ENCODE peak calls at places on chromosomes 1 and 21, in seven cellular contexts. B is neuronal stem cell, U is iPS DF 6.9, H is prostate gland, Y is uterus, V is OCI-LY7, T is Caco-2. D is an unnamed sample. For H3K4me1, the result is how much of the 10 kb centered on the place peaks cover.

GRCh38 chr1:181216571-181216994 is 128.1 kb downstream of the IER5 start:
- DNase-seq in T (peak), H (no peak), B (no peak), U (peak), V (no peak), Y (no peak), D (no peak)

GRCh38 chr1:246677842-246678241 is 46.4 kb upstream of the SCCPDH start:
- DNase-seq in T (peak), B (no peak), H (no peak), Y (no peak), U (no peak), V (no peak), D (no peak)

GRCh38 chr21:31656199-31657095 is 3.0 kb upstream of the SOD1 start:
- DNase-seq in T (no peak), U (no peak), V (no peak), H (no peak), B (no peak), Y (no peak), D (no peak)

GRCh38 chr1:26772687-26773086 is 15.1 kb upstream of the PIGV start:
- DNase-seq in B (no peak), V (no peak), T (no peak), U (no peak), Y (no peak), H (no peak), D (no peak)

GRCh38 chr1:111981871-111982270 is 7.6 kb downstream of the KCND3 start:
- DNase-seq in T (no peak), V (no peak), U (no peak), B (no peak), Y (no peak), H (no peak), D (no peak)

GRCh38 chr1:211606914-211607751 is 28.2 kb upstream of the SLC30A1 start:
- DNase-seq in U (no peak), B (no peak), V (peak), Y (no peak), H (no peak), T (no peak), D (no peak)

GRCh38 chr1:165443539-165444289 is 1.2 kb downstream of the RXRG start:
- DNase-seq in T (no peak), B (no peak), H (no peak), V (no peak), Y (no peak), U (no peak), D (no peak)

GRCh38 chr1:205172729-205173366 is 38.7 kb downstream of the DSTYK start:
- DNase-seq in B (no peak), H (no peak), V (no peak), U (no peak), Y (no peak), T (no peak), D (no peak)

GRCh38 chr1:181531951-181532640 is 48.8 kb downstream of the CACNA1E start:
- DNase-seq in V (no peak), Y (no peak), U (no peak), H (no peak), B (no peak), T (no peak), D (no peak)

GRCh38 chr1:161089251-161089924 is at the start of gene NECTIN4:
- DNase-seq in V (no peak), H (peak), U (no peak), T (peak), B (no peak), Y (no peak), D (no peak)

GRCh38 chr1:119865607-119866006 is 30.7 kb downstream of the ADAM30 start:
- DNase-seq in U (no peak), V (no peak), B (no peak), T (no peak), Y (no peak), H (no peak), D (no peak)

GRCh38 chr21:43778469-43779335 is 2.6 kb upstream of the CSTB start:
- DNase-seq in U (no peak), H (no peak), T (no peak), V (no peak), Y (no peak), B (no peak), D (no peak)

GRCh38 chr21:43775795-43776430 is at the start of gene CSTB:
- DNase-seq in Y (peak), T (peak), V (peak), H (peak), U (no peak), B (no peak), D (peak)

GRCh38 chr21:43775190-43775589 is 918 bp downstream of the CSTB start:
- DNase-seq in B (no peak), T (no peak), Y (no peak), U (no peak), H (no peak), V (no peak), D (no peak)

GRCh38 chr21:43779660-43780059 is 3.6 kb upstream of the CSTB start:
- DNase-seq in U (no peak), V (peak), Y (no peak), B (no peak), H (no peak), T (no peak), D (no peak)

GRCh38 chr21:43777953-43778352 is 1.8 kb upstream of the CSTB start:
- DNase-seq in V (no peak), H (no peak), U (no peak), B (no peak), Y (no peak), T (no peak), D (no peak)
- H3K4me1 ChIP-seq in V (under half), H (under half), U (under half), B (under half), Y (under half), T (under half), D (under half)

GRCh38 chr1:206715120-206715519 is 30.4 kb downstream of the MAPKAPK2 start:
- DNase-seq in B (no peak), Y (no peak), V (no peak), U (no peak), T (no peak), H (no peak), D (no peak)
- H3K4me1 ChIP-seq in B (under half), Y (under half), V (half or more), U (under half), T (under half), H (under half), D (under half)

GRCh38 chr1:66276229-66276628 is 257.7 kb upstream of the SGIP1 start:
- DNase-seq in V (no peak), Y (no peak), H (no peak), B (no peak), T (no peak), U (no peak), D (no peak)
- H3K4me1 ChIP-seq in V (half or more), Y (under half), H (under half), B (under half), T (under half), U (under half), D (under half)

GRCh38 chr1:107934573-107934972 is 30.4 kb downstream of the VAV3 start:
- DNase-seq in U (no peak), B (no peak), T (no peak), Y (no peak), H (no peak), V (peak), D (no peak)
- H3K4me1 ChIP-seq in U (under half), B (under half), T (under half), Y (under half), H (under half), V (under half), D (under half)

GRCh38 chr1:93692451-93692861 is 10.8 kb upstream of the BCAR3 start:
- DNase-seq in U (no peak), B (no peak), V (no peak), T (no peak), Y (no peak), H (no peak), D (peak)

GRCh38 chr1:93694833-93695232 is 13.2 kb upstream of the BCAR3 start:
- DNase-seq in H (no peak), U (no peak), Y (no peak), V (no peak), B (no peak), T (no peak), D (no peak)

GRCh38 chr1:93694039-93694438 is 12.4 kb upstream of the BCAR3 start:
- DNase-seq in T (no peak), H (no peak), U (no peak), V (no peak), Y (no peak), B (no peak), D (no peak)

GRCh38 chr1:93692001-93692400 is 10.4 kb upstream of the BCAR3 start:
- DNase-seq in V (peak), B (no peak), T (no peak), H (no peak), U (no peak), Y (no peak), D (no peak)

DNA sequence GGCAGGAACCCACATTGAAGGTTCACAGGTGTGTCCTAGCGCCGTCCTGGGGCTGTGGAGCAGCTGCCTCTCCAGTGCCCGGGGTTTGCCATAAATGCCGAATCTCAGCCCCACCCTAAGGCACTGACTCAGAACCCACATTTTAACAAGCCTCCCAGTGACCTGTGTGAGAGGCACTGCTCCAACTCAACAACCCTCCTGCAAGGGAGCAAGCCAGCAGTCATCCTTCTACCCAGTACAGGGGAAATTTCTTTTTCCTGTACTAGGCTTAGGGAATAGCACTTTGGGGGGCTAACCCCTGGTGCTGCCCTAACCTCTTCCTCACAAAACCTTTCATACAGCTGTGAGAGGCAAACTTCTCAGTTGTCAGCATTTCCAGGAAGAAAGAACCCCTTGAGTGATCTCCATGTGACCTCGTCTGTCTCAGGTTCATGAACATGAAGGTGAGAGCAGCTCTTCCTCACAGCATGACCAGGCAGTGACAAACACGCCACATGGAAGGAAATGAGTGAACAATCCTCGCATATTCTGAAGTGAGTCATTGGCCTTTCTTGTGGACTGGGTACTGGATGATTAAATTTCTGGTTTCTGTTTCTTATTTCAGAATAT is 11.4 kb upstream of the BCAR3 start:
- DNase-seq in V (peak), T (no peak), H (peak), B (no peak), Y (no peak), U (no peak), D (no peak)
- H3K4me1 ChIP-seq in V (half or more), T (under half), H (under half), B (under half), Y (under half), U (under half), D (under half)

GRCh38 chr1:208233978-208234377 is 10.2 kb downstream of the PLXNA2 start:
- DNase-seq in B (no peak), H (no peak), Y (no peak), T (no peak), V (no peak), U (no peak), D (no peak)

GRCh38 chr1:208235356-208235982 is 8.7 kb downstream of the PLXNA2 start:
- DNase-seq in B (no peak), H (no peak), U (no peak), V (no peak), T (no peak), Y (no peak), D (no peak)

GRCh38 chr1:208235983-208236761 is 8.0 kb downstream of the PLXNA2 start:
- DNase-seq in Y (peak), V (no peak), U (no peak), B (no peak), T (peak), H (no peak), D (no peak)

GRCh38 chr1:208233546-208233945 is 10.6 kb downstream of the PLXNA2 start:
- DNase-seq in H (peak), V (no peak), T (no peak), Y (no peak), U (no peak), B (no peak), D (no peak)

DNA sequence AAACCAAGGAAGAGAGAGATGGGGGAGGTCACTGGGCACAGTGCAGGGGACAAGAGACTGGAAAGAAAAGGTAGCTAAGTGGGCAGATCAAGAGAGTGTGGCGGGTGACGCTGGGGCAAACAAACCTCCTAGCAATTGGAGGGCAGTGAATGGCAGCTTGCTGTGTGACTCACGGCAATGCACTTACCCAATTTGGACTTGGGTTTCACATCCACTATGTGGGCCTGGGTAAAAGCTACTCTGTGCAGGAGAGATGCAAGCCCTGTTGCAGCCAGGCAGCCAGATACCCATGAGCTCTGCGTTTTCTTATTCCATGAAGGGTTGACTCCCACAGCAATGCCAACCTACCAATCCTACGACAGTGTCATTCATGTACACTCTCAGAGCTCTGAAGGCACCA is 9.5 kb downstream of the PLXNA2 start:
- DNase-seq in H (no peak), U (no peak), Y (no peak), B (no peak), V (no peak), T (no peak), D (no peak)
- H3K4me1 ChIP-seq in H (under half), U (under half), Y (under half), B (under half), V (under half), T (under half), D (under half)

GRCh38 chr1:19436716-19437476 is 48.4 kb downstream of the CAPZB start:
- DNase-seq in U (no peak), V (no peak), Y (peak), T (no peak), B (no peak), H (peak), D (peak)
- H3K4me1 ChIP-seq in U (under half), V (under half), Y (under half), T (under half), B (under half), H (half or more), D (under half)

D was measured in HAP-1.